ENCODE peak calls at places on chromosomes 16 and 17, in ten cellular contexts. Z is K562, V is stomach, I is upper lobe of left lung, A is GM12878, R is tibial nerve, L is ovary, N is transverse colon, X is A549, S is sigmoid colon. M is an unnamed sample.

GRCh38 chr17:78361227-78361683 is 1.4 kb upstream of the SOCS3 start:
- DNase-seq in Z (peak), L (no peak), S (no peak), V (no peak), N (no peak), I (no peak), A (no peak), X (no peak), R (no peak), M (no peak)

GRCh38 chr17:82922646-82923045 is 82.8 kb upstream of the ZNF750 start:
- DNase-seq in N (peak), X (no peak), Z (no peak), L (no peak), R (no peak), S (no peak), A (no peak), I (peak), V (no peak), M (no peak)

GRCh38 chr17:72974605-72975232 is 117.8 kb downstream of the SLC39A11 start:
- DNase-seq in Z (no peak), N (peak), L (no peak), I (no peak), R (no peak), A (no peak), X (no peak), S (no peak), V (no peak), M (no peak)

GRCh38 chr16:4520913-4521312 is 17.7 kb downstream of the CDIP1 start:
- DNase-seq in X (no peak), A (no peak), I (no peak), V (no peak), N (no peak), Z (no peak), R (no peak), S (no peak), L (no peak), M (no peak)

GRCh38 chr16:27676807-27677206 is 126.9 kb downstream of the KATNIP start:
- DNase-seq in N (no peak), V (no peak), R (no peak), Z (no peak), I (no peak), X (no peak), L (no peak), S (no peak), A (no peak), M (no peak)

GRCh38 chr17:64470676-64471075 is 21.8 kb downstream of the MILR1 start:
- DNase-seq in X (no peak), S (no peak), N (no peak), R (no peak), L (no peak), A (no peak), V (no peak), Z (no peak), I (no peak), M (no peak)

GRCh38 chr16:14004719-14005315 is 66.3 kb upstream of the MRTFB start:
- DNase-seq in N (no peak), V (no peak), L (no peak), A (no peak), X (no peak), I (no peak), R (no peak), Z (no peak), S (no peak), M (no peak)

GRCh38 chr16:89890886-89891657 is 17.7 kb downstream of the TCF25 start:
- DNase-seq in X (no peak), A (no peak), V (no peak), Z (no peak), L (no peak), I (no peak), R (no peak), N (no peak), S (no peak), M (no peak)

GRCh38 chr16:50059669-50060068 is 6.1 kb upstream of the HEATR3 start:
- DNase-seq in R (no peak), Z (no peak), N (no peak), X (no peak), S (no peak), A (no peak), V (no peak), I (no peak), L (no peak), M (no peak)

GRCh38 chr16:67163164-67163902 is 1.2 kb upstream of the HSF4 start:
- DNase-seq in L (peak), I (peak), Z (no peak), S (peak), X (no peak), V (no peak), N (no peak), R (no peak), A (no peak), M (no peak)

GRCh38 chr17:36816889-36817288 is 120.4 kb upstream of the LHX1 start:
- DNase-seq in S (no peak), I (no peak), R (no peak), N (no peak), V (no peak), X (no peak), A (no peak), L (no peak), Z (no peak), M (no peak)

GRCh38 chr17:73901661-73902415 is 257.6 kb upstream of the SDK2 start:
- DNase-seq in A (no peak), Z (no peak), V (peak), X (no peak), L (no peak), R (no peak), N (peak), I (peak), S (no peak), M (no peak)

GRCh38 chr17:68749742-68750562 is 148.8 kb upstream of the FAM20A start:
- DNase-seq in N (no peak), V (no peak), I (no peak), A (no peak), X (no peak), Z (no peak), S (no peak), R (no peak), L (no peak), M (no peak)

GRCh38 chr17:28347261-28347891 is 10.0 kb downstream of the POLDIP2 start:
- DNase-seq in R (no peak), N (no peak), I (no peak), L (peak), S (no peak), A (no peak), Z (no peak), V (peak), X (no peak), M (no peak)

GRCh38 chr17:20121359-20122235 is 112.4 kb downstream of the SPECC1 start:
- DNase-seq in X (peak), Z (peak), S (no peak), I (no peak), L (peak), R (peak), N (peak), V (peak), A (peak), M (no peak)

GRCh38 chr17:7001562-7001961 is 5.7 kb downstream of the ALOX12 start:
- DNase-seq in X (no peak), V (no peak), I (no peak), L (no peak), S (peak), A (no peak), Z (no peak), R (no peak), N (no peak), M (no peak)

GRCh38 chr17:74210191-74211140 is 2.9 kb upstream of the TTYH2 start:
- DNase-seq in I (peak), V (peak), R (peak), N (peak), X (peak), S (peak), L (peak), A (no peak), Z (peak), M (no peak)

GRCh38 chr16:89705006-89705405 is 3.5 kb upstream of the SPATA2L start:
- DNase-seq in X (no peak), Z (no peak), N (no peak), V (no peak), A (no peak), I (no peak), R (no peak), S (no peak), L (no peak), M (no peak)

GRCh38 chr16:75288596-75289120 is 37.2 kb upstream of the BCAR1 start:
- DNase-seq in I (no peak), A (peak), L (no peak), Z (no peak), X (no peak), V (no peak), S (no peak), N (no peak), R (no peak), M (no peak)

GRCh38 chr16:85313541-85314208 is 201.4 kb upstream of the CIBAR2 start:
- DNase-seq in S (no peak), L (peak), Z (no peak), I (peak), X (no peak), V (no peak), R (no peak), A (no peak), N (no peak), M (no peak)

GRCh38 chr16:28317040-28317880 is 24.9 kb downstream of the SBK1 start:
- DNase-seq in A (no peak), Z (peak), S (no peak), L (peak), N (peak), X (peak), R (no peak), I (peak), V (peak), M (no peak)

GRCh38 chr17:54662978-54663876 is 237.4 kb upstream of the TOM1L1 start:
- DNase-seq in A (no peak), R (no peak), I (peak), V (no peak), N (no peak), S (no peak), Z (no peak), X (no peak), L (no peak), M (no peak)

GRCh38 chr17:71709271-71709670 is 411.5 kb upstream of the SOX9 start:
- DNase-seq in X (no peak), S (no peak), V (no peak), Z (no peak), R (no peak), I (no peak), N (no peak), A (no peak), L (no peak), M (no peak)

GRCh38 chr16:4767872-4768548 is 1.0 kb upstream of the ZNF500 start:
- DNase-seq in X (no peak), L (peak), V (no peak), A (peak), R (no peak), Z (no peak), S (peak), N (peak), I (no peak), M (no peak)

GRCh38 chr17:67491009-67491677 is 114.1 kb downstream of the PITPNC1 start:
- DNase-seq in Z (no peak), R (peak), V (peak), X (peak), N (peak), S (peak), A (no peak), L (peak), I (peak), M (peak)

GRCh38 chr17:20187049-20187448 is 177.9 kb downstream of the SPECC1 start:
- DNase-seq in N (no peak), A (no peak), V (no peak), L (no peak), X (no peak), S (no peak), R (no peak), Z (no peak), I (no peak), M (no peak)

GRCh38 chr17:33292981-33293867 is at the start of gene ASIC2:
- DNase-seq in X (peak), I (peak), R (no peak), N (peak), L (peak), V (no peak), Z (peak), A (no peak), S (no peak), M (no peak)

GRCh38 chr17:76834889-76835288 is 33.3 kb upstream of the MGAT5B start:
- DNase-seq in A (no peak), V (no peak), N (no peak), Z (no peak), X (no peak), S (no peak), L (no peak), I (no peak), R (no peak), M (no peak)

GRCh38 chr17:795276-795675 is 13.1 kb downstream of the MRM3 start:
- DNase-seq in V (no peak), A (no peak), I (peak), L (no peak), N (no peak), X (no peak), S (no peak), R (no peak), Z (no peak), M (no peak)

GRCh38 chr16:70556063-70556462 is 32.4 kb downstream of the SF3B3 start:
- DNase-seq in I (no peak), A (no peak), L (no peak), R (no peak), Z (no peak), N (no peak), X (no peak), V (no peak), S (no peak), M (no peak)

GRCh38 chr16:50326835-50327465 is 41.8 kb downstream of the BRD7 start:
- DNase-seq in A (peak), S (no peak), L (no peak), V (no peak), Z (no peak), I (no peak), R (no peak), X (no peak), N (no peak), M (no peak)

GRCh38 chr17:58755577-58756245 is at the start of gene PPM1E:
- DNase-seq in A (no peak), X (peak), I (peak), V (peak), R (no peak), Z (peak), S (no peak), L (peak), N (peak), M (no peak)

GRCh38 chr17:49853470-49854015 is 5.7 kb upstream of the TAC4 start:
- DNase-seq in I (no peak), X (no peak), V (no peak), R (no peak), L (no peak), Z (no peak), N (no peak), S (no peak), A (no peak), M (no peak)

GRCh38 chr17:40290629-40291296 is 3.1 kb downstream of the CDC6 start:
- DNase-seq in A (no peak), I (no peak), Z (no peak), V (peak), L (no peak), N (peak), X (peak), R (no peak), S (no peak), M (no peak)

DNA sequence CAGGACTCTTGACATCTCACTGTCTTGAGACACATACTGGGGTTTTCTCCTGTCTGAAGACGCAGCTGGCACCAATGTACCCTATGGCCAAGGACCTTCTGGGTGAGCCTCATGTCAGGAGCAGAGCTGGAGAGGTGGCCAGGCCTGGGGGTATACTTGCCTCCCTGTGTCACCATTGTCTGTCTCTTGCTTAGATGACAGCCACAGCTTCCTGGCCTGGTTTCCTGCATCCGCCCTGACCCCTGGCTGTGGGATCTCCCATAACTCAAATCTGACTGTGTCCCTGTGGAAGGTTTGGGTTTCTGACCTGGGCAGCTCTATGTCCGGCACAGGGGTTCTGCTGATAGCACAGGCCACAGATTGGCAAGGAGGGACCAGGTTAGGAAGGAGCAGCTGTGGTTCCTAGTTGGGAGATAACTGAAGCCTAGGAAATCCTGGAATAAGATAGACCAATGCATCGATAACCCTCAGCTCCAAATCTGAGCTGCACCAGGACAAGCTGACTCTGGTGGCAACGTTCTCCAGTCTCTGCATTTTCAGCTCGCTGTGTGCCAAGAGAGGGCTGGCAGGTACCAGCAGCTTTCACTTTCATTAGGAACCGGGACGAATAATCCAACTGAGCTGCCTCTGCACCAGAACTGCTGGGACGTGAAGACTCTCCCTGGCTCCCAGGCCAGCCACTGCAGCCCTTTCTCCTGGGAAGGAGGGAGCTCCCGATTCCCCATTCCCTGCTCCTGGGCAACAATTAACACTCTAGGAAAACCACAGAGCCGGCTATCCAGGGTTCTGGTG is 5.0 kb downstream of the DEXI start:
- DNase-seq in A (no peak), R (no peak), X (no peak), I (no peak), N (no peak), V (peak), S (no peak), L (no peak), Z (no peak), M (no peak)
- H3K4me3 ChIP-seq in A (peak), R (no peak), X (no peak), I (peak), N (peak), V (peak), S (peak), L (no peak), Z (no peak), M (peak)

GRCh38 chr17:42555122-42555622 is 2.4 kb downstream of the HSD17B1 start:
- DNase-seq in X (no peak), L (no peak), A (no peak), V (no peak), Z (no peak), S (no peak), N (no peak), R (no peak), I (no peak), M (no peak)

GRCh38 chr17:42553866-42554249 is 1.1 kb downstream of the HSD17B1 start:
- DNase-seq in V (peak), I (peak), R (no peak), N (no peak), L (peak), X (no peak), S (no peak), Z (no peak), A (no peak), M (no peak)

GRCh38 chr17:42559076-42559475 is 2.9 kb upstream of the COASY start:
- DNase-seq in L (no peak), Z (no peak), V (no peak), N (peak), X (no peak), A (no peak), S (no peak), R (no peak), I (no peak), M (no peak)

GRCh38 chr17:42553161-42553818 is 567 bp downstream of the HSD17B1 start:
- DNase-seq in I (peak), Z (peak), R (no peak), N (no peak), X (no peak), V (no peak), S (no peak), A (no peak), L (peak), M (no peak)

GRCh38 chr17:42554250-42555121 is 1.8 kb downstream of the HSD17B1 start:
- DNase-seq in X (peak), S (peak), L (peak), R (peak), Z (peak), N (peak), V (peak), I (peak), A (no peak), M (peak)
- TF ChIP-seq POLR2A in X (peak), S (peak), L (peak), R (no peak), Z (peak), N (peak), V (no peak), I (peak), A (peak), M (peak)

GRCh38 chr17:52145496-52145895 is 13.0 kb downstream of the CA10 start:
- DNase-seq in I (no peak), L (no peak), N (no peak), S (no peak), V (no peak), R (no peak), Z (no peak), X (no peak), A (no peak), M (no peak)
- TF ChIP-seq EP300 in I (no peak), L (no peak), N (no peak), S (no peak), V (no peak), R (no peak), Z (no peak), X (no peak), A (no peak), M (no peak)

DNA sequence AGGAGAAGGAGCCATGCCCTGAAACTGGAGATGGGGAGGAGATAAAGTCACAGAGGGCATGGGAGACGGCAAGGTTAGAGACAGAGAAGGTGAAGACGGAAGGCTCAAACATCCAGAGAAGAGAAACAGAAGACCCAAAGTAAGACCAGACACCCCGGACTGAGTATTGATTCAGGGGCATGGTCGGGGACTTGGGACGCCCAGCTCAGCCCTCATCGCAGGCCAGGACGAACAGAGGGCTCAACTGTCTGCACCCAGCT is 1.1 kb downstream of the XYLT1 start:
- DNase-seq in Z (no peak), L (no peak), I (no peak), R (no peak), A (no peak), X (no peak), S (no peak), V (no peak), N (no peak), M (no peak)
- H3K4me3 ChIP-seq in Z (no peak), L (peak), I (peak), R (peak), A (peak), X (peak), S (peak), V (peak), N (peak), M (peak)

DNA sequence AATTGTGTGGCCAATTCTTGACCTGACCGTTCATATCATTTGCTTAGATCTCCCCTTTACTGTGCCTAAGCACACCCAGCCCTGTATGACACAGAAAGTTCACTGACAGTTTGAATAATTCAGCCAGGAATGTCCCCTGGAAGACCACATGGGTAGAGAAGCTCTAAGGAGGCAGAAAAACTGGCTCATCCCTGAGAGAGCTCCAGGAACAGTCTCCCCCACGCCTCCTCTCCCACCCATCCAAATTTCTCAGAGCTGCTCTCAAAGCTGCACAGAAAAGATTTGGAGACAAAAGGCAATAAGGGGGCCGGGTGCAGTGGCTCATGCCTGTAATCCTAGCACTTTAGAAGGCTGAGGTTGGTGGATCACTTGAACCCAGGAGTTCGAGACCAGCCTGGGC is 11.2 kb downstream of the PRAC1 start:
- DNase-seq in S (no peak), L (no peak), I (no peak), A (no peak), X (no peak), N (no peak), V (no peak), R (no peak), Z (peak), M (no peak)
- TF ChIP-seq POLR2A in S (no peak), L (no peak), I (no peak), A (no peak), X (no peak), N (no peak), V (no peak), R (no peak), Z (no peak), M (no peak)